ENCODE peak calls at places on chromosomes 2 and 18, in six cellular contexts. M is Kasumi-1, F is dermis microvascular lymphatic vessel endothelial cell, W is caudate nucleus, S is fibroblast of mammary gland, X is fibroblast of the conjunctiva. B is an unnamed sample.

GRCh38 chr2:171741189-171741588 is 53.9 kb downstream of the DYNC1I2 start:
- DNase-seq in M (no peak), F (no peak), W (no peak), S (peak; percentile 42), X (no peak), B (peak; percentile 69)

GRCh38 chr2:12442627-12442928 is 274.2 kb upstream of the TRIB2 start:
- DNase-seq in M (no peak), F (no peak), W (no peak), S (peak; percentile 75), X (no peak), B (peak; percentile 73)

GRCh38 chr2:83587309-83587708 is 871.8 kb downstream of the SUCLG1 start:
- DNase-seq in M (no peak), F (no peak), W (no peak), S (no peak), X (no peak), B (no peak)

GRCh38 chr2:84481702-84482101 is 22.6 kb upstream of the SUCLG1 start:
- DNase-seq in M (no peak), F (no peak), W (no peak), S (peak; percentile 47), X (no peak), B (peak; percentile 77)

GRCh38 chr2:120867290-120868231 is 131.9 kb downstream of the GLI2 start:
- DNase-seq in M (no peak), F (no peak), W (no peak), S (peak; percentile 70), X (peak; percentile 55), B (peak; percentile 77)

GRCh38 chr18:68843467-68844089 is 45.7 kb downstream of the CCDC102B start:
- DNase-seq in M (peak; percentile 2), F (peak; percentile 5), W (no peak), S (peak; percentile 23), X (no peak), B (peak; percentile 18)

GRCh38 chr2:185668710-185669109 is 69.9 kb upstream of the FSIP2 start:
- DNase-seq in M (no peak), F (no peak), W (no peak), S (no peak), X (peak; percentile 8), B (no peak)

GRCh38 chr18:8800445-8800844 is 95.1 kb downstream of the MTCL1 start:
- DNase-seq in M (no peak), F (no peak), W (no peak), S (peak; percentile 96), X (peak; percentile 83), B (peak; percentile 100)

GRCh38 chr18:2905802-2906521 is 59.2 kb downstream of the EMILIN2 start:
- DNase-seq in M (peak; percentile 74), F (no peak), W (no peak), S (peak; percentile 26), X (no peak), B (no peak)

GRCh38 chr2:88892207-88892606 is 200.7 kb downstream of the RPIA start:
- DNase-seq in M (no peak), F (no peak), W (no peak), S (no peak), X (no peak), B (no peak)

GRCh38 chr18:2903006-2903405 is 56.2 kb downstream of the EMILIN2 start:
- DNase-seq in M (peak; percentile 45), F (no peak), W (no peak), S (peak; percentile 85), X (peak; percentile 76), B (peak; percentile 61)

GRCh38 chr2:235944591-235944990 is 223.6 kb downstream of the GBX2 start:
- DNase-seq in M (no peak), F (no peak), W (no peak), S (no peak), X (no peak), B (no peak)

GRCh38 chr2:84458436-84459027 is 548 bp downstream of the SUCLG1 start:
- DNase-seq in M (peak; percentile 30), F (no peak), W (no peak), S (peak; percentile 21), X (no peak), B (peak; percentile 12)

GRCh38 chr2:135744761-135745314 is 3.2 kb downstream of the UBXN4 start:
- DNase-seq in M (peak; percentile 82), F (no peak), W (no peak), S (peak; percentile 59), X (no peak), B (peak; percentile 17)

GRCh38 chr2:70670626-70671025 is 97.4 kb downstream of the ADD2 start:
- DNase-seq in M (no peak), F (no peak), W (no peak), S (no peak), X (no peak), B (no peak)

GRCh38 chr2:56688661-56689060 is 504.9 kb downstream of the CCDC85A start:
- DNase-seq in M (no peak), F (no peak), W (no peak), S (peak; percentile 18), X (no peak), B (no peak)

GRCh38 chr2:241617431-241618154 is 19.4 kb downstream of the THAP4 start:
- DNase-seq in M (no peak), F (no peak), W (no peak), S (no peak), X (no peak), B (no peak)

GRCh38 chr2:36655456-36655855 is 41.1 kb upstream of the VIT start:
- DNase-seq in M (no peak), F (no peak), W (no peak), S (peak; percentile 96), X (peak; percentile 5), B (peak; percentile 48)

GRCh38 chr2:20136149-20136548 is 84.7 kb upstream of the LAPTM4A start:
- DNase-seq in M (no peak), F (no peak), W (no peak), S (no peak), X (no peak), B (no peak)

GRCh38 chr2:230886641-230887040 is 21.9 kb downstream of the ITM2C start:
- DNase-seq in M (no peak), F (no peak), W (no peak), S (no peak), X (no peak), B (no peak)

GRCh38 chr18:9968081-9968848 is 54.4 kb downstream of the VAPA start:
- DNase-seq in M (no peak), F (no peak), W (no peak), S (no peak), X (no peak), B (no peak)

GRCh38 chr2:142037744-142038143 is 93.1 kb downstream of the LRP1B start:
- DNase-seq in M (no peak), F (no peak), W (no peak), S (no peak), X (no peak), B (no peak)

GRCh38 chr2:8304821-8305766 is 376.8 kb upstream of the ID2 start:
- DNase-seq in M (no peak), F (no peak), W (no peak), S (no peak), X (no peak), B (no peak)

GRCh38 chr2:147133273-147133901 is 711.4 kb upstream of the ACVR2A start:
- DNase-seq in M (no peak), F (no peak), W (no peak), S (no peak), X (no peak), B (no peak)

GRCh38 chr2:203279288-203279687 is 40.5 kb downstream of the CYP20A1 start:
- DNase-seq in M (no peak), F (no peak), W (no peak), S (no peak), X (no peak), B (no peak)

GRCh38 chr18:56952026-56952425 is 194.9 kb upstream of the BOD1L2 start:
- DNase-seq in M (no peak), F (no peak), W (no peak), S (no peak), X (no peak), B (no peak)

GRCh38 chr2:239288951-239289481 is 111.8 kb downstream of the HDAC4 start:
- DNase-seq in M (no peak), F (no peak), W (no peak), S (no peak), X (no peak), B (no peak)

GRCh38 chr2:234446404-234447076 is 50.3 kb downstream of the ARL4C start:
- DNase-seq in M (no peak), F (no peak), W (no peak), S (no peak), X (no peak), B (no peak)

GRCh38 chr2:95272299-95272751 is 1.9 kb upstream of the PROM2 start:
- DNase-seq in M (no peak), F (no peak), W (no peak), S (no peak), X (no peak), B (no peak)